ENCODE peak calls at places on chromosomes 1 and 21, in four cellular contexts. One of them, this sample, is unnamed.
A peak's percentile ranks its signal among the peaks of the same experiment; 100 is the strongest.

GRCh38 chr1:105736349-105736748 is 1320.1 kb upstream of the PRMT6 start:
- DNase-seq in IMR-90: no peak
- DNase-seq in neuronal stem cell: no peak
- DNase-seq in H1: no peak
- DNase-seq in this sample: no peak

GRCh38 chr1:3049905-3050304 is 19.1 kb upstream of the PRDM16 start:
- DNase-seq in IMR-90: no peak
- DNase-seq in neuronal stem cell: no peak
- DNase-seq in H1: no peak
- DNase-seq in this sample: no peak

GRCh38 chr1:182217071-182217470 is 155.6 kb upstream of the ZNF648 start:
- DNase-seq in IMR-90: peak; percentile 5
- DNase-seq in neuronal stem cell: no peak
- DNase-seq in H1: no peak
- DNase-seq in this sample: no peak

GRCh38 chr21:39756285-39756684 is 11.3 kb downstream of the IGSF5 start:
- DNase-seq in IMR-90: no peak
- DNase-seq in neuronal stem cell: no peak
- DNase-seq in H1: no peak
- DNase-seq in this sample: no peak

GRCh38 chr1:184716158-184716557 is 38.5 kb downstream of the EDEM3 start:
- DNase-seq in IMR-90: peak; percentile 5
- DNase-seq in neuronal stem cell: no peak
- DNase-seq in H1: no peak
- DNase-seq in this sample: no peak

GRCh38 chr1:217135987-217136894 is 413.0 kb upstream of the ESRRG start:
- DNase-seq in IMR-90: no peak
- DNase-seq in neuronal stem cell: peak; percentile 26
- DNase-seq in H1: peak; percentile 64
- DNase-seq in this sample: no peak

GRCh38 chr21:28111151-28111619 is 881.5 kb downstream of the LTN1 start:
- DNase-seq in IMR-90: peak; percentile 92
- DNase-seq in neuronal stem cell: no peak
- DNase-seq in H1: no peak
- DNase-seq in this sample: no peak

GRCh38 chr1:36225298-36225899 is 1.2 kb downstream of the THRAP3 start:
- DNase-seq in IMR-90: peak; percentile 18
- DNase-seq in neuronal stem cell: no peak
- DNase-seq in H1: no peak
- DNase-seq in this sample: no peak

GRCh38 chr1:185328204-185328728 is 11.2 kb upstream of the IVNS1ABP start:
- DNase-seq in IMR-90: no peak
- DNase-seq in neuronal stem cell: no peak
- DNase-seq in H1: no peak
- DNase-seq in this sample: no peak

GRCh38 chr1:172497230-172497629 is 35.7 kb upstream of the SUCO start:
- DNase-seq in IMR-90: peak; percentile 11
- DNase-seq in neuronal stem cell: peak; percentile 58
- DNase-seq in H1: peak; percentile 46
- DNase-seq in this sample: peak; percentile 55

GRCh38 chr1:185926562-185926961 is 192.4 kb downstream of the HMCN1 start:
- DNase-seq in IMR-90: no peak
- DNase-seq in neuronal stem cell: no peak
- DNase-seq in H1: no peak
- DNase-seq in this sample: no peak

GRCh38 chr1:248140846-248141245 is 4.1 kb upstream of the OR2M5 start:
- DNase-seq in IMR-90: no peak
- DNase-seq in neuronal stem cell: no peak
- DNase-seq in H1: no peak
- DNase-seq in this sample: no peak

GRCh38 chr1:55472784-55473183 is 257.6 kb upstream of the USP24 start:
- DNase-seq in IMR-90: peak; percentile 31
- DNase-seq in neuronal stem cell: no peak
- DNase-seq in H1: no peak
- DNase-seq in this sample: no peak

GRCh38 chr1:8396912-8397406 is 79.0 kb downstream of the SLC45A1 start:
- DNase-seq in IMR-90: peak; percentile 99
- DNase-seq in neuronal stem cell: no peak
- DNase-seq in H1: no peak
- DNase-seq in this sample: peak; percentile 49

GRCh38 chr1:29664711-29665110 is 428.4 kb downstream of the PTPRU start:
- DNase-seq in IMR-90: no peak
- DNase-seq in neuronal stem cell: no peak
- DNase-seq in H1: peak; percentile 17
- DNase-seq in this sample: no peak

GRCh38 chr1:198741744-198742143 is 102.9 kb downstream of the PTPRC start:
- DNase-seq in IMR-90: peak; percentile 65
- DNase-seq in neuronal stem cell: no peak
- DNase-seq in H1: no peak
- DNase-seq in this sample: no peak

GRCh38 chr21:35239811-35240219 is 190.7 kb upstream of the RUNX1 start:
- DNase-seq in IMR-90: no peak
- DNase-seq in neuronal stem cell: peak; percentile 37
- DNase-seq in H1: no peak
- DNase-seq in this sample: no peak

GRCh38 chr1:226210571-226211176 is 12.8 kb upstream of the MIXL1 start:
- DNase-seq in IMR-90: no peak
- DNase-seq in neuronal stem cell: no peak
- DNase-seq in H1: no peak
- DNase-seq in this sample: no peak

GRCh38 chr1:174769961-174770549 is 229.7 kb upstream of the CACYBP start:
- DNase-seq in IMR-90: peak; percentile 60
- DNase-seq in neuronal stem cell: peak; percentile 18
- DNase-seq in H1: no peak
- DNase-seq in this sample: peak; percentile 27

GRCh38 chr1:234970731-234971476 is 157.7 kb downstream of the TOMM20 start:
- DNase-seq in IMR-90: peak; percentile 98
- DNase-seq in neuronal stem cell: no peak
- DNase-seq in H1: peak; percentile 68
- DNase-seq in this sample: peak; percentile 80

GRCh38 chr1:228141082-228141870 is 1.2 kb downstream of the GUK1 start:
- DNase-seq in IMR-90: peak; percentile 33
- DNase-seq in neuronal stem cell: no peak
- DNase-seq in H1: no peak
- DNase-seq in this sample: peak; percentile 36

GRCh38 chr1:61077676-61078521 is 4.5 kb upstream of the NFIA start:
- DNase-seq in IMR-90: peak; percentile 100
- DNase-seq in neuronal stem cell: peak; percentile 98
- DNase-seq in H1: peak; percentile 74
- DNase-seq in this sample: peak; percentile 91

GRCh38 chr21:27157097-27157496 is 190.2 kb upstream of the ADAMTS5 start:
- DNase-seq in IMR-90: no peak
- DNase-seq in neuronal stem cell: no peak
- DNase-seq in H1: no peak
- DNase-seq in this sample: no peak

GRCh38 chr1:22143065-22143514 is at the start of gene WNT4:
- DNase-seq in IMR-90: no peak
- DNase-seq in neuronal stem cell: no peak
- DNase-seq in H1: peak; percentile 74
- DNase-seq in this sample: peak; percentile 49

GRCh38 chr1:6245869-6246496 is 2.0 kb downstream of the HES3 start:
- DNase-seq in IMR-90: no peak
- DNase-seq in neuronal stem cell: no peak
- DNase-seq in H1: peak; percentile 99
- DNase-seq in this sample: no peak

GRCh38 chr1:48228156-48228555 is 5.6 kb downstream of the SLC5A9 start:
- DNase-seq in IMR-90: no peak
- DNase-seq in neuronal stem cell: no peak
- DNase-seq in H1: peak; percentile 68
- DNase-seq in this sample: no peak

GRCh38 chr1:32197074-32197473 is 3.3 kb upstream of the CCDC28B start:
- DNase-seq in IMR-90: no peak
- DNase-seq in neuronal stem cell: no peak
- DNase-seq in H1: no peak
- DNase-seq in this sample: no peak

GRCh38 chr1:200015811-200016210 is 11.7 kb upstream of the NR5A2 start:
- DNase-seq in IMR-90: no peak
- DNase-seq in neuronal stem cell: no peak
- DNase-seq in H1: no peak
- DNase-seq in this sample: no peak

GRCh38 chr1:215023151-215023832 is 59.2 kb upstream of the KCNK2 start:
- DNase-seq in IMR-90: peak; percentile 51
- DNase-seq in neuronal stem cell: no peak
- DNase-seq in H1: no peak
- DNase-seq in this sample: peak; percentile 56

GRCh38 chr1:230144765-230145504 is 77.9 kb downstream of the GALNT2 start:
- DNase-seq in IMR-90: no peak
- DNase-seq in neuronal stem cell: no peak
- DNase-seq in H1: no peak
- DNase-seq in this sample: no peak

GRCh38 chr1:237012789-237013383 is 8.6 kb upstream of the MT1HL1 start:
- DNase-seq in IMR-90: no peak
- DNase-seq in neuronal stem cell: no peak
- DNase-seq in H1: no peak
- DNase-seq in this sample: no peak

GRCh38 chr1:87450615-87451209 is 122.0 kb downstream of the LMO4 start:
- DNase-seq in IMR-90: no peak
- DNase-seq in neuronal stem cell: no peak
- DNase-seq in H1: no peak
- DNase-seq in this sample: peak; percentile 98

GRCh38 chr1:30919025-30919881 is 10.7 kb upstream of the SDC3 start:
- DNase-seq in IMR-90: peak; percentile 81
- DNase-seq in neuronal stem cell: no peak
- DNase-seq in H1: peak; percentile 38
- DNase-seq in this sample: no peak

GRCh38 chr1:30915491-30916230 is 7.1 kb upstream of the SDC3 start:
- DNase-seq in IMR-90: no peak
- DNase-seq in neuronal stem cell: no peak
- DNase-seq in H1: no peak
- DNase-seq in this sample: no peak

GRCh38 chr1:30914931-30915330 is 6.4 kb upstream of the SDC3 start:
- DNase-seq in IMR-90: no peak
- DNase-seq in neuronal stem cell: no peak
- DNase-seq in H1: no peak
- DNase-seq in this sample: no peak

GRCh38 chr1:30914587-30914922 is 6.0 kb upstream of the SDC3 start:
- DNase-seq in IMR-90: no peak
- DNase-seq in neuronal stem cell: no peak
- DNase-seq in H1: no peak
- DNase-seq in this sample: no peak

DNA sequence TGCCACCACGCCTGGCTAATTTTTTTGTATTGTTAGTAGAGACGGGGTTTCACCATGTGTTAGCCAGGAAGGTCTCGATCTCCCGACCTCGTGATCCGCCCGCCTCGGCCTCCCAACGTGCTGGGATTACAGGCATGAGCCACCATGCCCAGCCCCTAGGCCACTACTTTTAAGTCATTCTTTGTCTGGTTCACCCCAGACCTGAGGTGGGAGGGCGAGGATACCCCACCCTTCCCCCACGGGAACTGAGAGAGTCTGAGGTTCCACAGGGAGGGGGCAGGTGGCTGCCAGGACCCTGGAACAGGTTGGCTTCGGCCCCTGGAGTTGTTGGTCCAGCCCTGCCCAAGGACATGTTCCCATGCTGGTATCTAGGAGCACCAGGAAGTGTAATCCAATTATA is 7.7 kb upstream of the SDC3 start:
- DNase-seq in IMR-90: no peak
- DNase-seq in neuronal stem cell: no peak
- DNase-seq in H1: no peak
- DNase-seq in this sample: no peak
- H3K4me1 ChIP-seq in IMR-90: peaks cover 1% of the 10 kb centered on the region
- H3K4me1 ChIP-seq in neuronal stem cell: no peaks in the 10 kb centered on the region
- H3K4me1 ChIP-seq in H1: no peaks in the 10 kb centered on the region
- H3K4me1 ChIP-seq in this sample: peaks cover 27% of the 10 kb centered on the region

DNA sequence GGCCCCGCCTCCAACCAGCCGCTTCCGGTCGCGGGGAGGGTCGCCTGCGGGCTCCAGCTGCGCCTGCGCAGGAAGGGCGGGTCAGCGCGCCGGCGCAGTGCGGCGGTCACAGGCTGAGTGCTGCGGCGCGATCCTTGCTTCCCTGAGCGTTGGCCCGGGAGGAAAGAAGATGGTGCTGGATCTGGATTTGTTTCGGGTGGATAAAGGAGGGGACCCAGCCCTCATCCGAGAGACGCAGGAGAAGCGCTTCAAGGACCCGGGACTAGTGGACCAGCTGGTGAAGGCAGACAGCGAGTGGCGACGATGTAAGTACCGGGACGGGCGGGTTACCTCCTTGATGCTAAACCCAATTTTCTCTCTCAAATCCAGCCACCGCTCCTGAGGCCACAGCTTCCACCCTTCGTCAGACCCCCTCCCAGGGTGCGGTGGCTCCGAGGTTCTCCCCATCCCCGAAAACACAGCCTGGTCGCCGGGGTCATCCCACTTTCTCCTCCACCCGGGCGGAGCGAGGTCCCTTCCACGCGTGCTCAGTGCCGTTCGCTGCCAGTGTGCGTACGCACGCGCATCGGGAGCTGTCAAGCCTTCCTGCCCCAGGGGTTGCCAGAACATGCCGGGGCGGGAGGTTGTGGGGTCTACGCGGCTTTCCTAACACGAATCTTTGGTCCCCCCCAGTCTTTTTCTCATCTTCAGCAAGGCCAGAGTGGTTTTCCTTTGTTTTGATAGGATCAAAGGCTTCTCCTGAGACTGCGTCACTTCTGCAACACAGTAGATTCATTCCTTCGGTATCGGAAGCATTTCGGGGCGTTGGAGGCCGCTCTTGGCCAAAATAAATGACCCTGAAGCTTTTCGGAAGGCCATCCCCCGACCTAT is at the start of gene SARS1:
- DNase-seq in IMR-90: peak; percentile 80
- DNase-seq in neuronal stem cell: peak; percentile 86
- DNase-seq in H1: peak; percentile 91
- DNase-seq in this sample: peak; percentile 81
- H3K23ac ChIP-seq in IMR-90: peak within 1 kb of the TSS; percentile 99
- H3K23ac ChIP-seq in neuronal stem cell: peak within 1 kb of the TSS; percentile 98
- H3K23ac ChIP-seq in H1: no peak within 1 kb of the TSS
- H3K23ac ChIP-seq in this sample: no peak within 1 kb of the TSS

DNA sequence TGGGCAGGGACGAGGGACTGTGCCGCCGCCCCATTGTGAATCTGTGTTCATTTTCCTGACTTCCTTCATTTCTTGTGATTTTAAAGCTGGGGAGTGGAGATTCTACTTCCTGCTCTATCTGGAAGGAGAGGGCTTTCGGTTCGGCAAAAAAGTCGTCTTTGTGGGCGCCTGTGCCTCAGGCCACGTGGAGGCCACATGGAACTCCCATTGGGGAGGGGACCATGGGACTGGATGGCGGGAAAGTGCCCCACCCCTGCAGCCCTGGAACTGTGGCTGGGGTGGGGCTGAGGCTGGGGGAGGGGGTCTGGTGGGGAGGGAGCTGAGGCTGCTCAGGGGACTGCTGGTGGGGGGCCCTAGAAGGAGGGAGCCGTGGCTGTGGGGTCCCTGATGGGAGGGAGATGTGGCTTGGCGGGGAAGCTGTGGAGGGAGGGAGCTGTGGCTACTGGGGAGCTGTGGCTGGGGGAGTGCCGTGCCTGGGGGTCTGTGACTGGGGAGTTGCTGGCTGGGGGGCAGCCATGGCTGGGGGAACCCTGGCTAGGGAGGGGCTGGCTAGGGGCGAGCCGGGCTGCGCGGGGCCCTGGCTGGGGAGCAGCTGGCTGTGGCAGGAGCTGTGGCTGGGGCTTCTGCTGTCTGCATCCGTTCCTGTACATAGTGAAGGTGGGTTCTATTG is 31.5 kb downstream of the COL18A1 start:
- DNase-seq in IMR-90: no peak
- DNase-seq in neuronal stem cell: no peak
- DNase-seq in H1: no peak
- DNase-seq in this sample: no peak
- H3K4me1 ChIP-seq in IMR-90: peaks cover 32% of the 10 kb centered on the region
- H3K4me1 ChIP-seq in neuronal stem cell: peaks cover 7% of the 10 kb centered on the region
- H3K4me1 ChIP-seq in H1: peaks cover 10% of the 10 kb centered on the region
- H3K4me1 ChIP-seq in this sample: peaks cover 17% of the 10 kb centered on the region

GRCh38 chr1:167276969-167277368 is 56.3 kb downstream of the POU2F1 start:
- DNase-seq in IMR-90: no peak
- DNase-seq in neuronal stem cell: no peak
- DNase-seq in H1: no peak
- DNase-seq in this sample: no peak
- H3K23ac ChIP-seq in IMR-90: no peak overlapping the region
- H3K23ac ChIP-seq in neuronal stem cell: no peak overlapping the region
- H3K23ac ChIP-seq in H1: no peak overlapping the region
- H3K23ac ChIP-seq in this sample: no peak overlapping the region